ENCODE peak calls at places on chromosomes 16 and 17, in nine cellular contexts. W, Q, M, B, L, N, C, S and G are unnamed samples.

GRCh38 chr17:42287305-42288077 is 807 bp upstream of the STAT5A start:
- DNase-seq in W (peak; percentile 53), Q (peak; percentile 66), M (peak; percentile 57), B (no peak), L (peak; percentile 59), N (peak; percentile 48), C (no peak), S (peak; percentile 35), G (no peak)

GRCh38 chr16:15523092-15523541 is 88.7 kb downstream of the BMERB1 start:
- DNase-seq in W (no peak), Q (no peak), M (no peak), B (no peak), L (peak; percentile 35), N (no peak), C (no peak), S (peak; percentile 10), G (no peak)

GRCh38 chr16:13936596-13937081 is 16.7 kb downstream of the ERCC4 start:
- DNase-seq in W (peak; percentile 64), Q (no peak), M (peak; percentile 54), B (no peak), L (peak; percentile 37), N (no peak), C (peak; percentile 78), S (no peak), G (no peak)

GRCh38 chr16:70391881-70392481 is 45.3 kb downstream of the DDX19A start:
- DNase-seq in W (peak; percentile 64), Q (no peak), M (peak; percentile 51), B (no peak), L (peak; percentile 59), N (no peak), C (peak; percentile 89), S (no peak), G (no peak)

GRCh38 chr17:29151567-29151966 is 28.6 kb downstream of the MYO18A start:
- DNase-seq in W (peak; percentile 81), Q (no peak), M (no peak), B (no peak), L (no peak), N (no peak), C (peak; percentile 90), S (no peak), G (no peak)

GRCh38 chr17:49519781-49520180 is 24.7 kb downstream of the NGFR start:
- DNase-seq in W (no peak), Q (no peak), M (no peak), B (no peak), L (peak; percentile 22), N (no peak), C (no peak), S (no peak), G (no peak)

GRCh38 chr17:82528484-82529265 is 9.1 kb downstream of the FOXK2 start:
- DNase-seq in W (no peak), Q (no peak), M (no peak), B (no peak), L (peak; percentile 67), N (no peak), C (peak; percentile 66), S (peak; percentile 12), G (no peak)

GRCh38 chr16:81831722-81832126 is 52.6 kb downstream of the PLCG2 start:
- DNase-seq in W (no peak), Q (no peak), M (no peak), B (no peak), L (peak; percentile 54), N (peak; percentile 69), C (peak; percentile 4), S (peak; percentile 7), G (no peak)

GRCh38 chr16:4140652-4141051 is 24.4 kb upstream of the ADCY9 start:
- DNase-seq in W (peak; percentile 5), Q (no peak), M (no peak), B (no peak), L (no peak), N (no peak), C (peak; percentile 62), S (no peak), G (peak; percentile 9)

GRCh38 chr16:12341423-12341822 is 364.9 kb downstream of the SNX29 start:
- DNase-seq in W (peak; percentile 23), Q (no peak), M (no peak), B (no peak), L (no peak), N (no peak), C (peak; percentile 84), S (no peak), G (peak; percentile 66)

GRCh38 chr16:68756250-68757051 is 19.4 kb downstream of the CDH1 start:
- DNase-seq in W (no peak), Q (peak; percentile 78), M (no peak), B (no peak), L (no peak), N (peak; percentile 70), C (no peak), S (no peak), G (peak; percentile 75)

GRCh38 chr17:16282522-16282921 is 65.5 kb downstream of the PIGL start:
- DNase-seq in W (peak; percentile 70), Q (no peak), M (no peak), B (no peak), L (no peak), N (no peak), C (peak; percentile 96), S (no peak), G (peak; percentile 82)

GRCh38 chr17:336110-337021 is 16.2 kb downstream of the RPH3AL start:
- DNase-seq in W (no peak), Q (peak; percentile 51), M (peak; percentile 88), B (no peak), L (peak; percentile 83), N (peak; percentile 36), C (peak; percentile 27), S (no peak), G (no peak)

GRCh38 chr17:28807925-28808641 is 34.5 kb downstream of the FAM222B start:
- DNase-seq in W (peak; percentile 86), Q (no peak), M (no peak), B (peak; percentile 35), L (no peak), N (no peak), C (peak; percentile 93), S (no peak), G (no peak)

GRCh38 chr16:79169239-79169638 is 431.3 kb downstream of the MAF start:
- DNase-seq in W (no peak), Q (no peak), M (no peak), B (no peak), L (no peak), N (no peak), C (no peak), S (no peak), G (no peak)

GRCh38 chr17:2750721-2751120 is 1.3 kb upstream of the CCDC92B start:
- DNase-seq in W (no peak), Q (no peak), M (no peak), B (no peak), L (no peak), N (no peak), C (no peak), S (no peak), G (no peak)

GRCh38 chr16:68227850-68228553 is 7.9 kb downstream of the ESRP2 start:
- DNase-seq in W (no peak), Q (no peak), M (no peak), B (peak; percentile 13), L (no peak), N (no peak), C (no peak), S (no peak), G (no peak)

GRCh38 chr16:2514333-2515179 is 804 bp downstream of the ATP6V0C start:
- DNase-seq in W (peak; percentile 43), Q (peak; percentile 43), M (no peak), B (no peak), L (peak; percentile 36), N (peak; percentile 49), C (peak; percentile 23), S (no peak), G (no peak)

GRCh38 chr16:20300312-20301097 is 26.8 kb downstream of the GP2 start:
- DNase-seq in W (peak; percentile 24), Q (peak; percentile 28), M (no peak), B (peak; percentile 82), L (peak; percentile 39), N (peak; percentile 16), C (peak; percentile 23), S (peak; percentile 0), G (no peak)

GRCh38 chr16:81626181-81626674 is 152.9 kb upstream of the PLCG2 start:
- DNase-seq in W (no peak), Q (peak; percentile 47), M (no peak), B (no peak), L (no peak), N (peak; percentile 24), C (peak; percentile 58), S (no peak), G (no peak)

GRCh38 chr17:40901981-40902862 is 17.2 kb upstream of the KRT20 start:
- DNase-seq in W (peak; percentile 45), Q (no peak), M (no peak), B (no peak), L (no peak), N (no peak), C (peak; percentile 74), S (no peak), G (peak; percentile 61)

GRCh38 chr17:20243524-20243923 is 223.8 kb downstream of the LGALS9B start:
- DNase-seq in W (no peak), Q (no peak), M (no peak), B (no peak), L (no peak), N (no peak), C (no peak), S (no peak), G (no peak)

GRCh38 chr17:32341141-32341856 is 674 bp downstream of the C17orf75 start:
- DNase-seq in W (peak; percentile 35), Q (peak; percentile 43), M (no peak), B (no peak), L (no peak), N (peak; percentile 53), C (peak; percentile 32), S (no peak), G (no peak)

GRCh38 chr17:28726396-28726911 is 421 bp upstream of the TLCD1 start:
- DNase-seq in W (peak; percentile 81), Q (peak; percentile 80), M (no peak), B (peak; percentile 56), L (no peak), N (peak; percentile 85), C (peak; percentile 73), S (peak; percentile 71), G (no peak)

GRCh38 chr16:25135239-25135878 is 23.8 kb downstream of the LCMT1 start:
- DNase-seq in W (peak; percentile 36), Q (no peak), M (no peak), B (no peak), L (no peak), N (no peak), C (peak; percentile 67), S (no peak), G (no peak)

GRCh38 chr17:28406478-28406824 is 439 bp upstream of the SLC46A1 start:
- DNase-seq in W (peak; percentile 17), Q (no peak), M (no peak), B (no peak), L (no peak), N (no peak), C (peak; percentile 13), S (no peak), G (no peak)

GRCh38 chr17:55690105-55690508 is 32.6 kb downstream of the TMEM100 start:
- DNase-seq in W (peak; percentile 91), Q (no peak), M (no peak), B (no peak), L (no peak), N (no peak), C (no peak), S (no peak), G (no peak)

GRCh38 chr17:7019839-7020519 is 2.9 kb upstream of the BCL6B start:
- DNase-seq in W (peak; percentile 53), Q (no peak), M (peak; percentile 72), B (peak; percentile 6), L (peak; percentile 70), N (no peak), C (peak; percentile 65), S (peak; percentile 53), G (no peak)

GRCh38 chr17:27573971-27574525 is 56.9 kb upstream of the LGALS9 start:
- DNase-seq in W (peak; percentile 57), Q (no peak), M (no peak), B (no peak), L (no peak), N (no peak), C (peak; percentile 64), S (no peak), G (no peak)

GRCh38 chr17:73956595-73957465 is 246.6 kb upstream of the RPL38 start:
- DNase-seq in W (no peak), Q (peak; percentile 54), M (no peak), B (peak; percentile 52), L (peak; percentile 59), N (peak; percentile 48), C (no peak), S (peak; percentile 42), G (no peak)

GRCh38 chr17:38454528-38454927 is 26.3 kb downstream of the ARHGAP23 start:
- DNase-seq in W (peak; percentile 91), Q (no peak), M (peak; percentile 35), B (no peak), L (peak; percentile 92), N (no peak), C (peak; percentile 90), S (peak; percentile 66), G (no peak)